ENCODE peak calls at places on chromosomes 7 and 10, in five cellular contexts. H is heart left ventricle, F is HFFc6, R is cardiac muscle cell, E is AG04450. B is an unnamed sample.

GRCh38 chr10:45071043-45071813 is 70.5 kb downstream of the ZNF22 start:
- DNase-seq in E (no peak), F (no peak), R (no peak), H (no peak), B (peak)

GRCh38 chr10:76643465-76643864 is 994.1 kb downstream of the KCNMA1 start:
- DNase-seq in R (no peak), E (no peak), H (no peak), F (no peak), B (no peak)

GRCh38 chr10:114856544-114857287 is 35.1 kb downstream of the FHIP2A start:
- DNase-seq in F (peak), R (peak), E (peak), H (no peak), B (peak)

GRCh38 chr7:105250239-105250638 is 138.5 kb downstream of the SRPK2 start:
- DNase-seq in H (no peak), R (peak), F (no peak), E (no peak), B (no peak)

GRCh38 chr10:101231092-101231491 is 1.8 kb upstream of the LBX1 start:
- DNase-seq in E (no peak), H (no peak), R (no peak), F (no peak), B (no peak)

GRCh38 chr7:25857376-25858067 is 294.5 kb upstream of the NFE2L3 start:
- DNase-seq in R (peak), F (no peak), E (no peak), H (no peak), B (no peak)

GRCh38 chr10:100364735-100365391 is 17.8 kb downstream of the SCD start:
- DNase-seq in E (no peak), H (peak), F (peak), R (peak), B (peak)

GRCh38 chr7:117349545-117349944 is 26.7 kb upstream of the WNT2 start:
- DNase-seq in H (no peak), F (no peak), R (no peak), E (no peak), B (no peak)

GRCh38 chr7:113806633-113807327 is 112.0 kb downstream of the PPP1R3A start:
- DNase-seq in F (no peak), E (peak), H (no peak), R (no peak), B (no peak)

GRCh38 chr10:132965411-132966057 is 23.2 kb upstream of the CFAP46 start:
- DNase-seq in F (no peak), E (no peak), R (no peak), H (no peak), B (no peak)

GRCh38 chr7:50533849-50534248 is 31.4 kb downstream of the DDC start:
- DNase-seq in F (no peak), H (no peak), R (no peak), E (no peak), B (no peak)

GRCh38 chr7:27161721-27162547 is 3.4 kb downstream of the HOXA9 start:
- DNase-seq in R (no peak), F (no peak), H (no peak), E (no peak), B (peak)

GRCh38 chr10:100982916-100983830 is 4.1 kb downstream of the MRPL43 start:
- DNase-seq in R (no peak), E (no peak), H (no peak), F (no peak), B (no peak)

GRCh38 chr10:104330168-104331117 is 7.8 kb downstream of the ITPRIP start:
- DNase-seq in H (peak), R (peak), F (peak), E (no peak), B (peak)

GRCh38 chr10:127398140-127398966 is 150.8 kb upstream of the NPS start:
- DNase-seq in E (peak), F (peak), R (peak), H (no peak), B (peak)

DNA sequence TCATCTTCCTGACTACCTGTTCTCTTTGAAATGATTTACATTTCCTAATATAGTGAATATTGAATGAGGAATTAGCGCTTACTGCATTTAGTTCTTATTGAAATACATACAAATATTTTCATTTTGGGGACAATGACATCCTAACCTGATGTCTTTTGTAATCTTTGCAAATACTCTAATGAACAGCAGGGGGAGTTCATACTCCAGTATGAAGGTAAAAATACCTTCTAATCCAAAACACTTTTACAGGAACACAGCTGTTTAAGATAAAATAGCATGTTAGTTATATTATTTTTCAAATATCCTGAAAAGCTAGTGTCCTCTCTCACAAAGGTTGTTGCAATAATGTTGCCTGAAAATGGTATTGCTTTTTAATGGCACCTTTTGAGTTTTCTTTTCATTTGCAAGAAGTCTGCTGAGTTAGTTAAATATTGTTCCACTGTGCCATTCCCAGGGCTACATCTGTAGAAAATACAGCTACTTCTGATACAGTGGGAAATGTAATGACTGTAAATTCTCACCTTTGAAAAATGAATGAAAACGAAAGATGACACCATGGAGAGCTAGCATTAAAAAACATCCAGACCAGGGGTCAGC is 400.0 kb downstream of the PHF14 start:
- DNase-seq in F (no peak), R (peak), H (no peak), E (no peak), B (peak)
- TF ChIP-seq CTCF in F (peak), R (peak), H (peak), E (peak), B (peak)

DNA sequence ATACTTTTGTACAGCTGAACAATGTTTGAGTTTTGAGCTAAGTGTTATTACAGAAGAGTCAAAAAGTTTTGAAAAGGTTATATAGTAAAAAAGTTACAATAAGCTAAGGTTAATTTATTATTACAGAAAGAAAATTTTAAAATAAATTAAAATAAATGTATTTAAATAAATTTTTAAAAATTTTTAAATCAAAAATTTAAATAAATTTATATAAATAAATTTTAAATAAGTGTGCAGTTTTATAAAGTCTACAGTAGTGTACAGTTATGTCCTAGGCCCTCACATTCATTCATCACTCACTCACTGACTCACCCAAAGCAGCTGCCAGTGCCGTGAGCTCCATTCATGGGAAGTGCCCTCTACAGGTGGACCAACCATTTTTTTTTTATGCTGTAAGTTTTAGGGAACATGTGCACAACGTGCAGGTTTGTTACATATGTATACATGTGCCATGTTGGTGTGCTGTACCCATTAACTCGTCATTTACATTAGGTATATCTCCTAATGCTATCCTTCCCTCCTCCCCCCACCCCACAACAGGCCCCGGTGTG is 462.9 kb upstream of the ZMIZ1 start:
- DNase-seq in R (no peak), F (peak), E (no peak), H (no peak), B (peak)
- TF ChIP-seq CTCF in R (no peak), F (peak), E (no peak), H (no peak), B (peak)

GRCh38 chr10:17235136-17235535 is 7.1 kb downstream of the VIM start:
- DNase-seq in H (no peak), R (no peak), E (no peak), F (no peak), B (peak)
- TF ChIP-seq CTCF in H (no peak), R (peak), E (no peak), F (peak), B (no peak)

DNA sequence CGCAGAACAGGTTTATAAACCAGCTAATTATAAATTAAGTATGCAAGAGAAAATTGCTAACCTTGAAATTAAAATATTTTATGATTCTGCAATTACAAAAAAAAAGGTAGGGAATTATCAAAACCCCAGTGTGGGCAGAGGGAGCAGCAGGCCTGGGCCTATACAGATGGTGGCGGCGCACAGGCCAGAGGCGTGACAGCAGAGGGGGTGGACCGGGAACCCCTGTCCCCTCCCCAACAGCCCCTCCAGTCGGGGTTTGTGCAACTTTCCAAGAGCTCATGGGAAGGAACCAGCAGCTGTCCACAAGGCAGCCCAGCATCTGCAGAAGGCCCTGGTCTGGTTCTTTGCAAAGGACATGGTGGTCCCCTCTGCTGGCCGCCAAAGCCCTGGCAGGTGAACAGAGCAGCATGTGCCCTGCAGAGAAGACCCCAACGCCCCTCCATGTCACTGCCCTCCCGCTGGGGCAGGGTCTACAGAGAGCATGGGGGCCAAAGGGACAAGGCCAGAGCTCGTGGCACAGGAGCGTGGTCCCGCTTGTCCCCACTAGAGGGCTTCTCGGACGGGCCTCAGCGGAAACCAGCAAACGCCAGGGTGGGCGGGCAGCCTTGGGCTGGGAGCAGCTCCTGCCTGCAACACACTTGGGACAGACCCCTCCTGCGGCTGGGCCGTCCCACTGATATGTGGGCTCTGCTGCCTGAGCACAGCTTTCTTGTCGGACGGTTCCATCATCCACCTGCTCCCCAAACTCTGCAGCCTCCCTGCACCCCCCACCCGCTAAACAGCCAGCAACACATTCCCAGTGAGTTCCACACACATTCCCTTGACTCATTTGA is 75.1 kb downstream of the EBF3 start:
- DNase-seq in H (peak), R (peak), E (no peak), F (no peak), B (peak)
- TF ChIP-seq CTCF in H (peak), R (peak), E (peak), F (peak), B (peak)

GRCh38 chr7:156753630-156754029 is 113.1 kb downstream of the RNF32 start:
- DNase-seq in R (no peak), E (no peak), H (no peak), F (no peak), B (no peak)
- TF ChIP-seq CTCF in R (no peak), E (no peak), H (no peak), F (no peak), B (no peak)

DNA sequence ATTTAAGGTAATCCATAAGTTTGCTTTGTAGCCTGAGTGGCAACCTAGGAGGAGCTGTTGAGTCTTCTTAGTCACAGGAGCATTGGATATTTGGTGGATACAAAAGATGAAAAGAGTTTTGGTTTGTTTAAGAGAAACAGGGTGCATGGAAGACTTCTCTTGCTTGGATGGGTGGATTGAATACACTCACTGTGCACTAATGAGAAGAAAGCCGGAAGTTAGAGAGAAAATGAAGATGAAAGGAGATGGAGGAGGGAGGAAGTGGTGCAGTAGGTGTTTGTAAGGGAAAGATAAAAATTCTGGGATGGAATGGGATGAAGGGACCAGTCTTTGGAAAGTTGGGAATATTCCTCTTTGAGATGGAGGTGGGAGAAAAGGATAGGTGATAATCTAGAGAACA is 7.7 kb downstream of the MDFIC start:
- DNase-seq in R (no peak), E (no peak), F (no peak), H (no peak), B (no peak)
- TF ChIP-seq CTCF in R (peak), E (no peak), F (peak), H (no peak), B (no peak)

GRCh38 chr7:7438851-7439250 is 96.8 kb downstream of the COL28A1 start:
- DNase-seq in H (no peak), E (peak), F (peak), R (peak), B (peak)
- TF ChIP-seq CTCF in H (no peak), E (peak), F (no peak), R (no peak), B (no peak)

B was measured in MCF 10A.